ENCODE peak calls at places on chromosome 12, in four cellular contexts. A, Y, V and W are unnamed samples.
A peak's percentile ranks its signal among the peaks of the same experiment; 100 is the strongest.

GRCh38 chr12:114011711-114012110 is 45.6 kb upstream of the RBM19 start:
- DNase-seq in A (no peak), Y (no peak), V (no peak), W (no peak)

GRCh38 chr12:121009744-121010143 is 6.5 kb downstream of the C12orf43 start:
- DNase-seq in A (peak; percentile 81), Y (peak; percentile 53), V (no peak), W (no peak)

GRCh38 chr12:132282950-132283771 is 46.2 kb downstream of the GALNT9 start:
- DNase-seq in A (no peak), Y (no peak), V (no peak), W (no peak)

GRCh38 chr12:19833775-19834501 is 394.6 kb downstream of the AEBP2 start:
- DNase-seq in A (no peak), Y (peak; percentile 24), V (no peak), W (no peak)

GRCh38 chr12:49187184-49187583 is 1.7 kb downstream of the TUBA1A start:
- DNase-seq in A (peak; percentile 38), Y (peak; percentile 45), V (no peak), W (no peak)

GRCh38 chr12:115993715-115994114 is 283.8 kb downstream of the MED13L start:
- DNase-seq in A (no peak), Y (no peak), V (no peak), W (no peak)

GRCh38 chr12:110165540-110166159 is 41.5 kb downstream of the IFT81 start:
- DNase-seq in A (no peak), Y (no peak), V (no peak), W (peak; percentile 31)

GRCh38 chr12:104604070-104604994 is 147.6 kb downstream of the CHST11 start:
- DNase-seq in A (peak; percentile 30), Y (peak; percentile 97), V (no peak), W (peak; percentile 80)

GRCh38 chr12:50195832-50196231 is 28.7 kb upstream of the CERS5 start:
- DNase-seq in A (no peak), Y (no peak), V (no peak), W (no peak)

GRCh38 chr12:124861492-124861891 is 2.2 kb downstream of the SCARB1 start:
- DNase-seq in A (peak; percentile 48), Y (peak; percentile 72), V (no peak), W (no peak)

GRCh38 chr12:28759334-28759733 is 389.7 kb upstream of the FAR2 start:
- DNase-seq in A (no peak), Y (no peak), V (no peak), W (no peak)

GRCh38 chr12:114732426-114733030 is 48.6 kb upstream of the TBX3 start:
- DNase-seq in A (no peak), Y (no peak), V (no peak), W (no peak)

GRCh38 chr12:102504280-102504679 is 23.9 kb upstream of the IGF1 start:
- DNase-seq in A (no peak), Y (no peak), V (no peak), W (no peak)

GRCh38 chr12:68425998-68426397 is 93.8 kb upstream of the MDM1 start:
- DNase-seq in A (no peak), Y (peak; percentile 97), V (no peak), W (no peak)

GRCh38 chr12:32265920-32266319 is 133.4 kb upstream of the FGD4 start:
- DNase-seq in A (no peak), Y (no peak), V (no peak), W (peak; percentile 34)

GRCh38 chr12:46964496-46965098 is 114.8 kb upstream of the PCED1B start:
- DNase-seq in A (no peak), Y (peak; percentile 47), V (no peak), W (no peak)

GRCh38 chr12:71900091-71900490 is 38.6 kb upstream of the TPH2 start:
- DNase-seq in A (no peak), Y (no peak), V (no peak), W (no peak)

GRCh38 chr12:115109863-115110262 is 425.9 kb upstream of the TBX3 start:
- DNase-seq in A (no peak), Y (no peak), V (no peak), W (no peak)

DNA sequence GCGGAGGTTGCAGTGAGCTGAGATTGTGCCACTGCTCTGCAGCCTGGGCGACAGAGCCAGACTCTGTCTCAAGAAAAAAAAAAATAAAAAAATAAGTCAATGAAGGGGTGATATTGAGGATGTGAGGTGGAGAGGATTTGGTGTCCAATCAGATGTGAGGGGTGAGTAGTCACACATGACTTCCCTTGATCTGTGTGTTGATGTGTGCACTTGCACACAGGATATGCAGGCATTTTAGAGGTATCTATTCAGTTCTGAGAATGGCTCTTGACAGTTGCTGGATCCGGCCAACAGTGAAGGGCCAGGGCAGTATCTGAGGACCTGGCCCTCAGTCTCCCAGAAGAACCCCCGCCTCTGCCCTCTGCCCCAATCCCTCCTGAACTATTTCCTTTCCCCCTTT is 7.8 kb upstream of the SP7 start:
- DNase-seq in A (no peak), Y (no peak), V (no peak), W (no peak)
- H3K4me3 ChIP-seq in A (no peak overlapping the region), Y (no peak overlapping the region), V (no peak overlapping the region), W (no peak overlapping the region)

GRCh38 chr12:82529954-82530353 is 156.8 kb upstream of the TMTC2 start:
- DNase-seq in A (no peak), Y (no peak), V (no peak), W (no peak)

GRCh38 chr12:82530394-82530793 is 156.3 kb upstream of the TMTC2 start:
- DNase-seq in A (no peak), Y (no peak), V (no peak), W (no peak)

GRCh38 chr12:82527165-82527780 is 159.4 kb upstream of the TMTC2 start:
- DNase-seq in A (peak; percentile 69), Y (peak; percentile 48), V (no peak), W (peak; percentile 15)

GRCh38 chr12:82525616-82526015 is 161.1 kb upstream of the TMTC2 start:
- DNase-seq in A (no peak), Y (no peak), V (no peak), W (no peak)

GRCh38 chr12:82529096-82529495 is 157.6 kb upstream of the TMTC2 start:
- DNase-seq in A (peak; percentile 11), Y (no peak), V (no peak), W (no peak)
- TF ChIP-seq CTCF in A (no peak), Y (no peak), V (no peak), W (no peak)

DNA sequence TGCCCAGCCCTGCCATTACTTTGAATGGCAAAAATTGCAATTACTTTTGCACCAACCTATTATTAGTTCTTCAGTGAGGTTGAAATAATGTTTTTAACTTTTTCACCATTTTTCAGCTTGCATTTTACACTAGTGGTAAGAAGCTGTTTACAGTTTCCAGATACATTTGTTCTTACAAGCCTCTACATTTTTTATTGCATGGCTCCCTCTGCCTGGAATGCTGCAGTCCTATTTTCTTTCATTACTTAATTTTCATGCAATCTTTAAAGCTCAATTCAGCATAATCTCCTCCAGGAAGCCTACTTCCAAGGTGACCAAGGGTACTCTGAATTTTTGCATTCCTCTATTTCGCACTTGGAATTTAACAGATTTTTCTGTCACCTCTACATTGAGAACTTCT is 33.4 kb downstream of the CCER1 start:
- DNase-seq in A (no peak), Y (no peak), V (no peak), W (no peak)
- H3K4me3 ChIP-seq in A (no peak overlapping the region), Y (no peak overlapping the region), V (no peak overlapping the region), W (no peak overlapping the region)

DNA sequence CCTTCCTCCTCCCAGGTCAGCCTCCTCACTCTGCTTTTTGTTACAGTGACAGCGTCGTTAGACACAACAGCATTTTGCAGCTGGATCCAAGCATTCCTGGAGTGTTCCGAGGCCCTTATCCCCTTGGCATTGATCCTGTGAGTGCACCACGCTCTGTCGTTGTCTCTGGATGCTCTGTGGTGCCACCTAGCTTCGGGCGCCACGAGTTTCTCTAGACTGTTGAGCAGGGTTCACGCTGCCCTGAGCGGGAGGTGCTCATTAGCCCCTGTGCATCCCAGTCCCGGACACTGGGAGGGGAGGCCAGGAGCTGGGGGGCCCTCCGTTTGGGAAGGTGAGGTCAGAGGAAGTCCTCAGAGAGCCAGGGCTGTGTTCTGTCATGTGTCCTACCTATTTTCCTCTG is 17.3 kb upstream of the DNAH10 start:
- DNase-seq in A (no peak), Y (no peak), V (no peak), W (no peak)
- TF ChIP-seq CTCF in A (no peak), Y (peak; percentile 31), V (no peak), W (no peak)